ENCODE peak calls at places on chromosomes 13 and 19, in five cellular contexts. O is EL, S is NCI-H510A treated with DMSO at 0.1 percent for 48 hours, F is substantia nigra, A is cardiac fibroblast. H is an unnamed sample.

GRCh38 chr13:112177459-112177858 is 110.5 kb downstream of the SOX1 start:
- DNase-seq in O (no peak), S (no peak), F (no peak), A (no peak), H (no peak)

GRCh38 chr19:51660975-51661600 is 14.5 kb upstream of the SIGLEC14 start:
- DNase-seq in O (peak; percentile 70), S (no peak), F (peak; percentile 67), A (peak; percentile 88), H (peak; percentile 75)

GRCh38 chr19:3458229-3458555 is 22.1 kb downstream of the SMIM24 start:
- DNase-seq in O (no peak), S (no peak), F (no peak), A (no peak), H (no peak)

GRCh38 chr19:17790059-17790780 is 4.7 kb upstream of the B3GNT3 start:
- DNase-seq in O (no peak), S (no peak), F (no peak), A (no peak), H (no peak)

GRCh38 chr19:43595999-43596841 is at the start of the genes IRGQ and ZNF576:
- DNase-seq in O (peak; percentile 100), S (peak; percentile 98), F (peak; percentile 100), A (peak; percentile 100), H (peak; percentile 100)

GRCh38 chr13:41465215-41465907 is 8.0 kb downstream of the RGCC start:
- DNase-seq in O (peak; percentile 88), S (no peak), F (peak; percentile 40), A (peak; percentile 62), H (peak; percentile 82)

GRCh38 chr19:38273499-38273898 is 9.1 kb downstream of the SPINT2 start:
- DNase-seq in O (no peak), S (no peak), F (no peak), A (no peak), H (no peak)

GRCh38 chr13:107005577-107005976 is 437.6 kb upstream of the ARGLU1 start:
- DNase-seq in O (no peak), S (peak; percentile 33), F (no peak), A (no peak), H (no peak)

GRCh38 chr19:38233740-38234251 is 9.8 kb upstream of the DPF1 start:
- DNase-seq in O (peak; percentile 69), S (peak; percentile 62), F (peak; percentile 59), A (peak; percentile 77), H (peak; percentile 85)

GRCh38 chr19:11191273-11191755 is 6.0 kb downstream of the KANK2 start:
- DNase-seq in O (peak; percentile 90), S (no peak), F (no peak), A (peak; percentile 74), H (peak; percentile 94)

GRCh38 chr19:12784394-12784870 is 6.9 kb upstream of the JUNB start:
- DNase-seq in O (no peak), S (no peak), F (no peak), A (no peak), H (no peak)

GRCh38 chr19:54364775-54365257 is at the start of gene LAIR1:
- DNase-seq in O (no peak), S (no peak), F (peak; percentile 33), A (no peak), H (no peak)

GRCh38 chr19:17424743-17425365 is 5.0 kb downstream of the MVB12A start:
- DNase-seq in O (peak; percentile 27), S (peak; percentile 38), F (no peak), A (peak; percentile 64), H (no peak)

GRCh38 chr19:43780706-43781525 is at the start of gene KCNN4:
- DNase-seq in O (peak; percentile 53), S (no peak), F (no peak), A (no peak), H (peak; percentile 47)

GRCh38 chr19:16017138-16017490 is 59.2 kb upstream of the TPM4 start:
- DNase-seq in O (no peak), S (no peak), F (no peak), A (no peak), H (no peak)